ENCODE peak calls at places on chromosomes 3 and 15, in ten cellular contexts. F is anterior cingulate cortex; C is germinal center; E is HT-29; D is stimulated activated CD4-positive, alpha-beta T cell treated with anti-CD3 and anti-CD28 coated beads, TNF-alpha, amount 100 ng/mL, for 4 hours; R is activated T-helper 1 cell treated with Interleukin-2 at 50 U/mL for 16 hours; X is mammary epithelial cell; I is esophagus squamous epithelium; N is omental fat pad; Z is PC-9. W is an unnamed sample.

GRCh38 chr3:128009952-128010846 is 42.0 kb upstream of the SEC61A1 start:
- DNase-seq in R (no peak), E (no peak), C (no peak), X (peak), Z (no peak), N (no peak), F (no peak), D (no peak), I (no peak), W (no peak)

GRCh38 chr3:191151653-191152052 is 47.4 kb upstream of the OSTN start:
- DNase-seq in F (no peak), D (no peak), X (no peak), C (no peak), Z (no peak), E (no peak), R (no peak), N (no peak), I (no peak), W (no peak)

GRCh38 chr3:131350506-131350905 is 31.1 kb upstream of the NUDT16 start:
- DNase-seq in I (no peak), X (peak), Z (peak), D (no peak), N (no peak), F (no peak), E (no peak), R (no peak), C (no peak), W (no peak)

GRCh38 chr3:20316238-20316637 is 130.2 kb upstream of the SGO1 start:
- DNase-seq in F (no peak), D (no peak), N (no peak), X (no peak), C (no peak), Z (no peak), R (no peak), I (no peak), E (no peak), W (no peak)

GRCh38 chr3:129476586-129476985 is 36.6 kb downstream of the IFT122 start:
- DNase-seq in X (no peak), N (no peak), D (no peak), F (no peak), E (no peak), I (no peak), R (no peak), C (no peak), Z (no peak), W (no peak)

GRCh38 chr3:139110072-139110830 is 65.6 kb upstream of the PRR23C start:
- DNase-seq in N (no peak), I (no peak), X (no peak), Z (no peak), F (no peak), C (no peak), R (no peak), E (no peak), D (no peak), W (peak)

GRCh38 chr3:134449277-134449676 is 36.5 kb downstream of the ANAPC13 start:
- DNase-seq in R (no peak), X (peak), F (peak), I (no peak), D (no peak), Z (no peak), C (no peak), N (no peak), E (peak), W (no peak)

GRCh38 chr15:92392966-92393286 is 755 bp upstream of the ST8SIA2 start:
- DNase-seq in F (no peak), N (no peak), I (no peak), D (no peak), R (no peak), E (no peak), Z (no peak), X (no peak), C (no peak), W (no peak)

GRCh38 chr3:49415931-49416601 is 3.8 kb downstream of the TCTA start:
- DNase-seq in C (peak), D (peak), E (no peak), I (no peak), N (no peak), R (peak), F (no peak), Z (no peak), X (no peak), W (no peak)

GRCh38 chr3:49076627-49077026 is 17.2 kb downstream of the QRICH1 start:
- DNase-seq in X (peak), F (no peak), I (no peak), N (no peak), R (no peak), E (no peak), D (no peak), Z (no peak), C (no peak), W (no peak)

GRCh38 chr3:14306167-14306566 is 96.2 kb upstream of the SLC6A6 start:
- DNase-seq in E (no peak), F (no peak), Z (no peak), D (no peak), I (no peak), R (no peak), N (no peak), C (no peak), X (no peak), W (no peak)

GRCh38 chr3:114318295-114318694 is 24.5 kb downstream of the TIGIT start:
- DNase-seq in Z (no peak), N (no peak), C (no peak), E (no peak), D (no peak), X (no peak), I (no peak), R (no peak), F (no peak), W (no peak)

GRCh38 chr3:34229871-34230270 is 431.4 kb downstream of the PDCD6IP start:
- DNase-seq in N (no peak), D (no peak), I (no peak), F (no peak), E (no peak), X (no peak), Z (no peak), R (no peak), C (no peak), W (no peak)

GRCh38 chr3:124774305-124774673 is 44.0 kb downstream of the UMPS start:
- DNase-seq in I (no peak), E (no peak), D (no peak), C (no peak), Z (no peak), F (no peak), N (no peak), R (no peak), X (no peak), W (no peak)

GRCh38 chr3:188567478-188568195 is 413.7 kb downstream of the LPP start:
- DNase-seq in Z (peak), C (no peak), E (no peak), N (no peak), I (no peak), F (no peak), D (no peak), R (no peak), X (no peak), W (no peak)

GRCh38 chr3:41288785-41289184 is 89.5 kb downstream of the CTNNB1 start:
- DNase-seq in C (no peak), Z (no peak), R (no peak), I (no peak), D (no peak), E (no peak), N (no peak), X (no peak), F (no peak), W (no peak)

GRCh38 chr3:179898024-179898423 is 138.7 kb downstream of the PEX5L start:
- DNase-seq in Z (peak), R (no peak), F (no peak), E (peak), D (no peak), N (no peak), C (peak), I (no peak), X (peak), W (no peak)

GRCh38 chr3:99909714-99910508 is 92.2 kb downstream of the CMSS1 start:
- DNase-seq in F (no peak), Z (peak), C (no peak), R (no peak), E (peak), N (no peak), X (peak), I (no peak), D (no peak), W (no peak)

GRCh38 chr3:182482692-182483091 is 310.6 kb upstream of the ATP11B start:
- DNase-seq in D (no peak), F (no peak), C (no peak), N (no peak), I (no peak), Z (no peak), E (no peak), R (no peak), X (no peak), W (no peak)